ENCODE peak calls at places on chromosomes 16 and 17, in eight cellular contexts. One of them, this sample, is unnamed.

GRCh38 chr16:80208015-80208414 is 332.8 kb upstream of the DYNLRB2 start:
- DNase-seq in CD8-positive, alpha-beta memory T cell: no peak
- DNase-seq in effector CD4-positive, alpha-beta T cell: no peak
- DNase-seq in A549: no peak
- DNase-seq in tibial nerve: no peak
- DNase-seq in Calu3: no peak
- DNase-seq in dorsolateral prefrontal cortex: no peak
- DNase-seq in GM12864: no peak
- DNase-seq in this sample: no peak

GRCh38 chr17:45987706-45988105 is 11.3 kb upstream of the STH start:
- DNase-seq in A549: no peak
- DNase-seq in dorsolateral prefrontal cortex: no peak
- DNase-seq in tibial nerve: no peak
- DNase-seq in Calu3: no peak
- DNase-seq in effector CD4-positive, alpha-beta T cell: no peak
- DNase-seq in CD8-positive, alpha-beta memory T cell: no peak
- DNase-seq in GM12864: no peak
- DNase-seq in this sample: no peak

GRCh38 chr16:81448154-81449131 is 3.8 kb downstream of the CMIP start:
- DNase-seq in dorsolateral prefrontal cortex: no peak
- DNase-seq in Calu3: peak
- DNase-seq in A549: no peak
- DNase-seq in effector CD4-positive, alpha-beta T cell: no peak
- DNase-seq in CD8-positive, alpha-beta memory T cell: no peak
- DNase-seq in GM12864: no peak
- DNase-seq in tibial nerve: no peak
- DNase-seq in this sample: peak

GRCh38 chr17:79788989-79789942 is 7.6 kb downstream of the CBX8 start:
- DNase-seq in tibial nerve: no peak
- DNase-seq in A549: no peak
- DNase-seq in Calu3: no peak
- DNase-seq in CD8-positive, alpha-beta memory T cell: no peak
- DNase-seq in GM12864: no peak
- DNase-seq in dorsolateral prefrontal cortex: no peak
- DNase-seq in effector CD4-positive, alpha-beta T cell: no peak
- DNase-seq in this sample: peak

GRCh38 chr16:2178321-2179106 is 17.9 kb downstream of the CASKIN1 start:
- DNase-seq in tibial nerve: no peak
- DNase-seq in CD8-positive, alpha-beta memory T cell: peak
- DNase-seq in GM12864: no peak
- DNase-seq in Calu3: no peak
- DNase-seq in dorsolateral prefrontal cortex: no peak
- DNase-seq in effector CD4-positive, alpha-beta T cell: peak
- DNase-seq in A549: no peak
- DNase-seq in this sample: no peak

GRCh38 chr17:55734128-55734781 is 11.6 kb upstream of the TMEM100 start:
- DNase-seq in CD8-positive, alpha-beta memory T cell: no peak
- DNase-seq in GM12864: no peak
- DNase-seq in tibial nerve: no peak
- DNase-seq in Calu3: no peak
- DNase-seq in effector CD4-positive, alpha-beta T cell: no peak
- DNase-seq in A549: no peak
- DNase-seq in dorsolateral prefrontal cortex: no peak
- DNase-seq in this sample: no peak

GRCh38 chr16:74463888-74464287 is 42.6 kb upstream of the CLEC18B start:
- DNase-seq in effector CD4-positive, alpha-beta T cell: no peak
- DNase-seq in dorsolateral prefrontal cortex: no peak
- DNase-seq in CD8-positive, alpha-beta memory T cell: no peak
- DNase-seq in A549: no peak
- DNase-seq in tibial nerve: no peak
- DNase-seq in Calu3: no peak
- DNase-seq in GM12864: no peak
- DNase-seq in this sample: no peak

GRCh38 chr16:72221216-72221995 is 49.5 kb upstream of the PMFBP1 start:
- DNase-seq in dorsolateral prefrontal cortex: no peak
- DNase-seq in A549: no peak
- DNase-seq in Calu3: no peak
- DNase-seq in effector CD4-positive, alpha-beta T cell: no peak
- DNase-seq in tibial nerve: no peak
- DNase-seq in CD8-positive, alpha-beta memory T cell: no peak
- DNase-seq in GM12864: no peak
- DNase-seq in this sample: no peak

GRCh38 chr16:9225527-9226316 is 134.3 kb downstream of the HAPSTR1 start:
- DNase-seq in tibial nerve: no peak
- DNase-seq in dorsolateral prefrontal cortex: no peak
- DNase-seq in effector CD4-positive, alpha-beta T cell: no peak
- DNase-seq in Calu3: peak
- DNase-seq in GM12864: no peak
- DNase-seq in CD8-positive, alpha-beta memory T cell: no peak
- DNase-seq in A549: no peak
- DNase-seq in this sample: no peak

GRCh38 chr16:16086653-16087446 is 136.4 kb downstream of the ABCC6 start:
- DNase-seq in effector CD4-positive, alpha-beta T cell: no peak
- DNase-seq in tibial nerve: no peak
- DNase-seq in dorsolateral prefrontal cortex: no peak
- DNase-seq in A549: no peak
- DNase-seq in Calu3: no peak
- DNase-seq in CD8-positive, alpha-beta memory T cell: no peak
- DNase-seq in GM12864: no peak
- DNase-seq in this sample: no peak